ENCODE peak calls at places on chromosomes 11 and 22, in eight cellular contexts. One of them, this sample, is unnamed.

GRCh38 chr11:60852639-60853468 is 2.9 kb downstream of the PTGDR2 start:
- DNase-seq in foreskin keratinocyte: no peak
- DNase-seq in left lung: no peak
- DNase-seq in IMR-90: no peak
- DNase-seq in stimulated activated naive CD8-positive, alpha-beta T cell treated with anti-CD3 and anti-CD28 coated beads, Interleukin-15, amount 100 ng/mL, for 72 hours: no peak
- DNase-seq in lung: no peak
- DNase-seq in HCEC 1CT: no peak
- DNase-seq in non-pigmented ciliary epithelial cell: no peak
- DNase-seq in this sample: no peak

GRCh38 chr22:20937031-20937793 is 20.0 kb downstream of the CRKL start:
- DNase-seq in foreskin keratinocyte: no peak
- DNase-seq in left lung: peak; percentile 60
- DNase-seq in IMR-90: no peak
- DNase-seq in stimulated activated naive CD8-positive, alpha-beta T cell treated with anti-CD3 and anti-CD28 coated beads, Interleukin-15, amount 100 ng/mL, for 72 hours: no peak
- DNase-seq in lung: peak; percentile 78
- DNase-seq in HCEC 1CT: no peak
- DNase-seq in non-pigmented ciliary epithelial cell: no peak
- DNase-seq in this sample: peak; percentile 80

GRCh38 chr11:35367491-35367890 is 51.9 kb downstream of the SLC1A2 start:
- DNase-seq in foreskin keratinocyte: peak; percentile 61
- DNase-seq in left lung: no peak
- DNase-seq in IMR-90: peak; percentile 92
- DNase-seq in stimulated activated naive CD8-positive, alpha-beta T cell treated with anti-CD3 and anti-CD28 coated beads, Interleukin-15, amount 100 ng/mL, for 72 hours: no peak
- DNase-seq in lung: no peak
- DNase-seq in HCEC 1CT: peak; percentile 82
- DNase-seq in non-pigmented ciliary epithelial cell: peak; percentile 70
- DNase-seq in this sample: no peak

GRCh38 chr11:15471709-15472404 is 357.1 kb downstream of the INSC start:
- DNase-seq in foreskin keratinocyte: no peak
- DNase-seq in left lung: no peak
- DNase-seq in IMR-90: no peak
- DNase-seq in stimulated activated naive CD8-positive, alpha-beta T cell treated with anti-CD3 and anti-CD28 coated beads, Interleukin-15, amount 100 ng/mL, for 72 hours: no peak
- DNase-seq in lung: no peak
- DNase-seq in HCEC 1CT: no peak
- DNase-seq in non-pigmented ciliary epithelial cell: no peak
- DNase-seq in this sample: no peak

GRCh38 chr22:23749747-23750373 is 1.1 kb downstream of the ZNF70 start:
- DNase-seq in foreskin keratinocyte: no peak
- DNase-seq in left lung: no peak
- DNase-seq in IMR-90: no peak
- DNase-seq in stimulated activated naive CD8-positive, alpha-beta T cell treated with anti-CD3 and anti-CD28 coated beads, Interleukin-15, amount 100 ng/mL, for 72 hours: no peak
- DNase-seq in lung: no peak
- DNase-seq in HCEC 1CT: no peak
- DNase-seq in non-pigmented ciliary epithelial cell: no peak
- DNase-seq in this sample: no peak

GRCh38 chr11:104897891-104898684 is at the start of gene CASP12:
- DNase-seq in foreskin keratinocyte: no peak
- DNase-seq in left lung: no peak
- DNase-seq in IMR-90: peak; percentile 32
- DNase-seq in stimulated activated naive CD8-positive, alpha-beta T cell treated with anti-CD3 and anti-CD28 coated beads, Interleukin-15, amount 100 ng/mL, for 72 hours: no peak
- DNase-seq in lung: no peak
- DNase-seq in HCEC 1CT: no peak
- DNase-seq in non-pigmented ciliary epithelial cell: no peak
- DNase-seq in this sample: no peak

GRCh38 chr11:19646921-19647320 is 65.7 kb upstream of the NAV2 start:
- DNase-seq in foreskin keratinocyte: no peak
- DNase-seq in left lung: peak; percentile 52
- DNase-seq in IMR-90: peak; percentile 93
- DNase-seq in stimulated activated naive CD8-positive, alpha-beta T cell treated with anti-CD3 and anti-CD28 coated beads, Interleukin-15, amount 100 ng/mL, for 72 hours: no peak
- DNase-seq in lung: peak; percentile 55
- DNase-seq in HCEC 1CT: peak; percentile 89
- DNase-seq in non-pigmented ciliary epithelial cell: peak; percentile 77
- DNase-seq in this sample: no peak

GRCh38 chr11:132131051-132131450 is 760.6 kb downstream of the NTM start:
- DNase-seq in foreskin keratinocyte: peak; percentile 22
- DNase-seq in left lung: no peak
- DNase-seq in IMR-90: no peak
- DNase-seq in stimulated activated naive CD8-positive, alpha-beta T cell treated with anti-CD3 and anti-CD28 coated beads, Interleukin-15, amount 100 ng/mL, for 72 hours: no peak
- DNase-seq in lung: no peak
- DNase-seq in HCEC 1CT: no peak
- DNase-seq in non-pigmented ciliary epithelial cell: no peak
- DNase-seq in this sample: no peak

GRCh38 chr22:36331912-36332622 is 55.7 kb downstream of the MYH9 start:
- DNase-seq in foreskin keratinocyte: peak; percentile 57
- DNase-seq in left lung: peak; percentile 77
- DNase-seq in IMR-90: peak; percentile 49
- DNase-seq in stimulated activated naive CD8-positive, alpha-beta T cell treated with anti-CD3 and anti-CD28 coated beads, Interleukin-15, amount 100 ng/mL, for 72 hours: peak; percentile 67
- DNase-seq in lung: no peak
- DNase-seq in HCEC 1CT: peak; percentile 46
- DNase-seq in non-pigmented ciliary epithelial cell: no peak
- DNase-seq in this sample: peak; percentile 69

GRCh38 chr22:20092477-20092854 is 12.4 kb downstream of the DGCR8 start:
- DNase-seq in foreskin keratinocyte: no peak
- DNase-seq in left lung: no peak
- DNase-seq in IMR-90: no peak
- DNase-seq in stimulated activated naive CD8-positive, alpha-beta T cell treated with anti-CD3 and anti-CD28 coated beads, Interleukin-15, amount 100 ng/mL, for 72 hours: no peak
- DNase-seq in lung: no peak
- DNase-seq in HCEC 1CT: no peak
- DNase-seq in non-pigmented ciliary epithelial cell: no peak
- DNase-seq in this sample: no peak

This sample was measured in stomach.